ENCODE peak calls at places on chromosome 10, in nine cellular contexts. M, X, T, J, P, S, K, W and E are unnamed samples.

GRCh38 chr10:45444976-45445898 is 71.2 kb downstream of the ALOX5 start:
- DNase-seq in M (no peak), X (no peak), T (no peak), J (no peak), P (no peak), S (peak), K (no peak), W (no peak), E (no peak)

GRCh38 chr10:3803884-3804741 is 19.1 kb upstream of the KLF6 start:
- DNase-seq in M (no peak), X (no peak), T (peak), J (no peak), P (no peak), S (peak), K (no peak), W (no peak), E (no peak)

GRCh38 chr10:32948451-32948850 is 9.6 kb downstream of the ITGB1 start:
- DNase-seq in M (no peak), X (no peak), T (no peak), J (no peak), P (no peak), S (no peak), K (no peak), W (no peak), E (no peak)

GRCh38 chr10:6052247-6053221 is 9.6 kb downstream of the IL2RA start:
- DNase-seq in M (peak), X (no peak), T (peak), J (no peak), P (no peak), S (no peak), K (no peak), W (no peak), E (no peak)

GRCh38 chr10:43210556-43210955 is 56.3 kb downstream of the RASGEF1A start:
- DNase-seq in M (no peak), X (no peak), T (no peak), J (no peak), P (no peak), S (peak), K (no peak), W (no peak), E (no peak)

GRCh38 chr10:72265508-72265907 is 8.2 kb upstream of the DDIT4 start:
- DNase-seq in M (no peak), X (no peak), T (no peak), J (no peak), P (no peak), S (no peak), K (no peak), W (no peak), E (no peak)

GRCh38 chr10:131002031-131002861 is 309.3 kb downstream of the TCERG1L start:
- DNase-seq in M (no peak), X (no peak), T (no peak), J (no peak), P (no peak), S (no peak), K (no peak), W (no peak), E (no peak)

GRCh38 chr10:124742418-124743187 is 1.6 kb downstream of the FAM53B start:
- DNase-seq in M (peak), X (no peak), T (no peak), J (no peak), P (no peak), S (no peak), K (no peak), W (peak), E (peak)

GRCh38 chr10:103901299-103901698 is 16.7 kb downstream of the STN1 start:
- DNase-seq in M (no peak), X (no peak), T (no peak), J (no peak), P (no peak), S (no peak), K (no peak), W (no peak), E (no peak)

GRCh38 chr10:73117976-73118743 is 7.9 kb downstream of the NUDT13 start:
- DNase-seq in M (peak), X (peak), T (no peak), J (no peak), P (no peak), S (no peak), K (peak), W (no peak), E (no peak)

GRCh38 chr10:114486938-114487814 is 82.9 kb upstream of the AFAP1L2 start:
- DNase-seq in M (no peak), X (no peak), T (no peak), J (no peak), P (no peak), S (no peak), K (peak), W (no peak), E (no peak)

GRCh38 chr10:103912759-103913158 is 5.2 kb downstream of the STN1 start:
- DNase-seq in M (no peak), X (no peak), T (no peak), J (no peak), P (no peak), S (no peak), K (no peak), W (no peak), E (no peak)

GRCh38 chr10:74738543-74738942 is 87.9 kb upstream of the KAT6B start:
- DNase-seq in M (peak), X (no peak), T (no peak), J (no peak), P (no peak), S (no peak), K (no peak), W (no peak), E (no peak)

GRCh38 chr10:68471063-68471585 is 649 bp downstream of the DNA2 start:
- DNase-seq in M (peak), X (no peak), T (no peak), J (no peak), P (no peak), S (no peak), K (peak), W (no peak), E (no peak)

GRCh38 chr10:103923502-103923901 is 5.5 kb upstream of the STN1 start:
- DNase-seq in M (no peak), X (no peak), T (no peak), J (no peak), P (no peak), S (no peak), K (no peak), W (no peak), E (no peak)

GRCh38 chr10:23338155-23338828 is 6.3 kb downstream of the C10orf67 start:
- DNase-seq in M (no peak), X (no peak), T (no peak), J (no peak), P (no peak), S (no peak), K (peak), W (no peak), E (peak)

GRCh38 chr10:23094786-23095403 is 484 bp upstream of the MSRB2 start:
- DNase-seq in M (no peak), X (no peak), T (no peak), J (no peak), P (no peak), S (no peak), K (peak), W (no peak), E (no peak)

GRCh38 chr10:31754803-31755624 is 173.6 kb downstream of the ARHGAP12 start:
- DNase-seq in M (no peak), X (peak), T (no peak), J (peak), P (no peak), S (no peak), K (peak), W (no peak), E (no peak)

GRCh38 chr10:42574336-42574735 is 64.0 kb downstream of the ZNF33B start:
- DNase-seq in M (no peak), X (no peak), T (no peak), J (no peak), P (no peak), S (no peak), K (no peak), W (no peak), E (no peak)